ENCODE peak calls at places on chromosomes 5 and 9, in ten cellular contexts. I is GM23338; Y is tibial nerve; V is CD4-positive, CD25-positive, alpha-beta regulatory T cell; H is cardiac muscle cell; A is neural progenitor cell; R is OCI-LY7; J is A549; D is heart right ventricle; E is ovary. G is an unnamed sample.

GRCh38 chr5:77876862-77877502 is 100.8 kb upstream of the TBCA start:
- DNase-seq in E (no peak), R (no peak), H (no peak), A (no peak), I (no peak), V (no peak), Y (no peak), D (no peak), J (no peak), G (no peak)

GRCh38 chr5:103490340-103490739 is 72.2 kb downstream of the NUDT12 start:
- DNase-seq in E (no peak), Y (no peak), R (no peak), V (no peak), A (no peak), I (no peak), J (no peak), H (no peak), D (no peak), G (no peak)

GRCh38 chr9:36839131-36839885 is 194.8 kb downstream of the PAX5 start:
- DNase-seq in D (no peak), V (no peak), H (no peak), I (no peak), R (no peak), E (no peak), A (no peak), J (no peak), Y (no peak), G (no peak)

GRCh38 chr9:124196814-124197176 is 61.0 kb upstream of the NEK6 start:
- DNase-seq in I (no peak), H (no peak), E (no peak), A (no peak), V (no peak), D (no peak), R (no peak), Y (no peak), J (no peak), G (no peak)

GRCh38 chr9:38621434-38622082 is 1.2 kb upstream of the ANKRD18A start:
- DNase-seq in E (no peak), D (no peak), V (peak), I (peak), H (peak), J (peak), Y (no peak), R (no peak), A (peak), G (peak)

GRCh38 chr9:30932226-30932625 is 1452.2 kb upstream of the ACO1 start:
- DNase-seq in D (no peak), Y (no peak), A (no peak), J (peak), V (no peak), R (no peak), I (no peak), H (no peak), E (no peak), G (no peak)

GRCh38 chr9:70589571-70590263 is 175.3 kb upstream of the KLF9 start:
- DNase-seq in E (no peak), A (no peak), H (peak), I (no peak), V (no peak), R (no peak), J (no peak), Y (no peak), D (peak), G (no peak)

GRCh38 chr5:42887094-42887493 is 75.4 kb upstream of the SELENOP start:
- DNase-seq in H (no peak), I (no peak), A (no peak), R (no peak), V (no peak), E (no peak), D (no peak), J (peak), Y (no peak), G (no peak)

GRCh38 chr9:124259273-124260078 is 1.7 kb downstream of the NEK6 start:
- DNase-seq in A (peak), H (peak), R (peak), I (no peak), D (peak), V (no peak), E (peak), J (peak), Y (peak), G (no peak)

GRCh38 chr5:180352976-180353225 is 235 bp downstream of the GFPT2 start:
- DNase-seq in I (no peak), J (no peak), Y (no peak), D (no peak), V (no peak), R (no peak), H (no peak), A (no peak), E (no peak), G (no peak)

GRCh38 chr5:59873113-59873512 is 20.4 kb downstream of the PDE4D start:
- DNase-seq in A (no peak), H (peak), J (peak), D (no peak), R (no peak), E (no peak), Y (no peak), I (no peak), V (no peak), G (no peak)

GRCh38 chr5:135747824-135748223 is 86.6 kb upstream of the SLC25A48 start:
- DNase-seq in Y (no peak), I (no peak), V (no peak), E (no peak), A (no peak), H (no peak), J (no peak), R (no peak), D (no peak), G (no peak)

GRCh38 chr5:168244838-168245555 is 46.4 kb upstream of the WWC1 start:
- DNase-seq in A (no peak), E (no peak), I (no peak), J (no peak), V (no peak), D (no peak), H (no peak), Y (no peak), R (no peak), G (no peak)

GRCh38 chr5:42970636-42971559 is 69.2 kb downstream of the ANXA2R start:
- DNase-seq in Y (no peak), A (peak), J (peak), D (no peak), I (peak), R (no peak), V (no peak), E (no peak), H (peak), G (no peak)

GRCh38 chr9:116193636-116194035 is 40.0 kb downstream of the PAPPA start:
- DNase-seq in R (no peak), Y (no peak), I (no peak), J (no peak), V (no peak), E (no peak), A (no peak), H (peak), D (no peak), G (no peak)

GRCh38 chr5:122421379-122422081 is 109.5 kb downstream of the SNCAIP start:
- DNase-seq in R (no peak), D (no peak), E (no peak), I (no peak), H (no peak), J (no peak), V (no peak), Y (no peak), A (no peak), G (no peak)

GRCh38 chr5:52743970-52744369 is 43.7 kb upstream of the ITGA1 start:
- DNase-seq in V (peak), I (peak), E (no peak), D (peak), Y (no peak), J (no peak), A (no peak), R (no peak), H (peak), G (peak)

GRCh38 chr5:133873936-133874585 is 94.4 kb downstream of the C5orf15 start:
- DNase-seq in Y (no peak), J (no peak), V (no peak), E (no peak), D (no peak), I (no peak), A (no peak), R (no peak), H (peak), G (no peak)

GRCh38 chr9:6931913-6932312 is 174.1 kb downstream of the KDM4C start:
- DNase-seq in Y (no peak), R (no peak), E (no peak), A (no peak), I (no peak), D (peak), H (peak), J (peak), V (no peak), G (no peak)

GRCh38 chr9:120864719-120865118 is 12.3 kb downstream of the PHF19 start:
- DNase-seq in A (no peak), J (no peak), R (no peak), E (no peak), I (no peak), D (no peak), H (no peak), Y (no peak), V (no peak), G (no peak)

GRCh38 chr5:37197340-37198050 is 51.7 kb downstream of the CPLANE1 start:
- DNase-seq in V (peak), A (no peak), Y (no peak), R (peak), I (peak), D (no peak), E (no peak), H (peak), J (no peak), G (no peak)

GRCh38 chr5:40233268-40233667 is 446.4 kb upstream of the PTGER4 start:
- DNase-seq in R (no peak), E (no peak), V (no peak), J (no peak), A (no peak), D (no peak), I (no peak), Y (no peak), H (no peak), G (no peak)

GRCh38 chr5:109844148-109844547 is 154.4 kb downstream of the MAN2A1 start:
- DNase-seq in I (peak), D (no peak), H (peak), J (peak), E (no peak), Y (no peak), V (no peak), R (no peak), A (no peak), G (no peak)

GRCh38 chr9:127534250-127534649 is 77.8 kb upstream of the STXBP1 start:
- DNase-seq in E (no peak), H (no peak), R (no peak), I (no peak), Y (no peak), D (no peak), V (no peak), A (no peak), J (no peak), G (no peak)
- H3K27ac ChIP-seq in E (peak), H (no peak), R (no peak), I (no peak), Y (peak), D (no peak), V (no peak), A (no peak), J (peak), G (no peak)

DNA sequence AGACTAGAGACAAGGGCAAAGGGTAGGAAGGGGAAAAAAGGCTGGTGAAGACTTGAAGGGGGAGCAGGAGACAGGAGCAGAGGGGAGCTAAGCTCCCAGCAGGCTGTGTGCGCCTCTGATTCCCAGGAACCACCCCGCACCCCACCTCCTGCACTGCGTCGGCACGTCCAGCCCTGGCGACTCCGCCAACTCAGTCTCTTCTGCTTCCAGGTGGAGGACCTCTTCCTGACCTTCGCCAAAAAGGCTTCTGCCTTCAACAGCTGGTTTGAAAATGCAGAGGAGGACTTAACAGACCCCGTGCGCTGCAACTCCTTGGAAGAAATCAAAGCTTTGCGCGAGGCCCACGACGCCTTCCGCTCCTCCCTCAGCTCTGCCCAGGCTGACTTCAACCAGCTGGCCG is 30.5 kb downstream of the DYNC2I2 start:
- DNase-seq in V (no peak), E (peak), R (no peak), A (no peak), D (no peak), H (no peak), Y (no peak), J (no peak), I (no peak), G (no peak)
- H3K27ac ChIP-seq in V (no peak), E (no peak), R (no peak), A (no peak), D (no peak), H (no peak), Y (peak), J (no peak), I (no peak), G (no peak)

DNA sequence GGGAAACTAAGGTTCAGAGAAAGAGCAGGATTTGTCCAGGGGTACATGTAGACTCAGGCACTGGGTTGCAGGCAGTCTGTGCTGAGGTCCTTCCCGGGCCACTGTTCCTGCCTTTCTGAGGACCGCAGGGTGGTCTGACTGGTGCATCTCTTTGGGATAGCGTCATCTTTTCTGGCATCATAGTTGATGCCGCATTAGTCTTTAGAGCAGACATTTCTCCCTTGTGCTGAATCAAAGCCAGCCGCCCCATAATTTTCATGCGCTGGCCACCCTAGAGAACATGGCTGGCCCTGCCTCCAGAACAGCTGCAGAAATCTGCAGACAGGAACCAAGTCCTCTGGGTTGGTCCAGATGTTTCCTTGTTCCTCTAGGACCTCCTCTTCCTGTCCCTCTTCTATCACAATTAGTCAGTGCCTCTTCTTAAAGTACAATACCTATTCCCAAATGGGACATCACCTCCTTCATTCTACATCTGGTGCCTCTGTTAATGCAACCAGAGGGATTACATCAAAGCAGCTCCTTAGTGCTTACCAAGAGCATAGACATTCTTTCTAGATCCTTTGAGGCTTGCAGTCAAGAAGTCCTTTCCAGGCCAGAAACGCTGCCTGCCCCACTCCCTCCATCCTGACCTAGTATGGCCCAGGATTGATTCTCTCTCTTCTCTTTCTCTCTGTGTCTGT is 42.1 kb upstream of the ORM1 start:
- DNase-seq in J (no peak), H (peak), I (no peak), R (no peak), D (no peak), E (peak), V (no peak), A (no peak), Y (no peak), G (no peak)
- H3K27ac ChIP-seq in J (peak), H (no peak), I (no peak), R (no peak), D (peak), E (peak), V (no peak), A (no peak), Y (peak), G (no peak)

GRCh38 chr9:133977421-133978201 is 14.5 kb downstream of the VAV2 start:
- DNase-seq in I (no peak), H (no peak), V (no peak), A (no peak), R (no peak), Y (no peak), E (no peak), D (no peak), J (no peak), G (no peak)

GRCh38 chr9:133979124-133979920 is 12.8 kb downstream of the VAV2 start:
- DNase-seq in I (peak), D (peak), J (no peak), R (peak), V (no peak), A (peak), E (no peak), Y (no peak), H (peak), G (no peak)

GRCh38 chr9:133976888-133977287 is 15.2 kb downstream of the VAV2 start:
- DNase-seq in H (no peak), I (no peak), Y (no peak), J (no peak), E (no peak), D (no peak), V (no peak), R (no peak), A (no peak), G (no peak)

GRCh38 chr9:133979921-133980863 is 11.9 kb downstream of the VAV2 start:
- DNase-seq in R (peak), D (no peak), A (no peak), J (no peak), Y (no peak), I (no peak), V (no peak), H (no peak), E (no peak), G (no peak)

DNA sequence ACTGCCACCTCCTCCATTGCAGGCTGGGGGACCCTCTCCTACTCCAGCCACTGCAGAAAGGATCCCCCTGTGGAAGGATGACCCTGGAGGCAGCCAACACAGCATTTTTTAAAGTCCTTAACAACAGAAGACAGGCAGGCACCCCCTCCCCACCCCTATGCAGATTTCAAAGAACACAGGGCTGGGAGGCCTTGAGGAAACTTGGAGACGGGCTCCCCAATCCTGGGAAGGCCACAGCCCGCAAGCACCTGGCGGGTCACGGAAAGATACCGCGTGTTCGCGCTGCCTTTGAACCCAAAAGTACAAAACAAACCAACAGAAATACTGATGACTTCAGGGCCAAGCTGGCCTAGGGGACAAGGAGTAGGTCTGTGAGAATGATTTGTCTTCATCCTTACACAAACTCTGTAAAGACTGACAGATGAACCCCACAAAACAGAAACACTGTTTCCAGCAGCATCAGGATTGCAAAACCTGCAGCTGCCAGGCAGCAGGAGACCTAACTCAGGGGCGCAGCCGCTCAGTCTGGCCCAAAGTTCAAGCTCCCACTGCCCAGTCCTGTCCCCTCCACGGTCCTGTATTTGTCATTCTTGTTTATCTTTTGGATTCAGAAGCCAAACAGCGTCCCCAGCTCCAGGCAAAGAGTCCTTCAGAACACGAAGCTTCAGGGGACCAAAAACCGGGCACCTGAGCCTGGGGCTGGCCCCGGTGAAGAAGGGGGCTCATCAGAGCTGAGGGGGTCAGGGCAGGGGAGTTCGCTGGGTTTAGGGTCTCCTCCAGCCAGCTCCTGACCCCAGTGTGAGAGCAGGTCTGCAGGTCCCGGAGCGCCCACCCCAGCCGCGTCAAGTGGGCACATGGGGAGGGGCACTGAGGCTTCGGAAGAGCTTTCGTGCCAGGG is 13.6 kb downstream of the VAV2 start:
- DNase-seq in A (no peak), H (no peak), V (no peak), R (no peak), J (no peak), Y (no peak), E (no peak), D (no peak), I (no peak), G (no peak)
- H3K27ac ChIP-seq in A (no peak), H (peak), V (no peak), R (no peak), J (no peak), Y (peak), E (no peak), D (peak), I (no peak), G (no peak)

GRCh38 chr5:93192683-93193082 is 388.3 kb downstream of the NR2F1-AS1 start:
- DNase-seq in I (peak), R (no peak), D (no peak), H (no peak), V (no peak), J (no peak), E (no peak), Y (no peak), A (no peak), G (no peak)
- H3K27ac ChIP-seq in I (no peak), R (no peak), D (no peak), H (no peak), V (no peak), J (peak), E (no peak), Y (no peak), A (no peak), G (no peak)

GRCh38 chr5:1744393-1745189 is 55.0 kb downstream of the MRPL36 start:
- DNase-seq in H (no peak), E (no peak), J (no peak), I (no peak), V (no peak), D (no peak), Y (no peak), A (no peak), R (no peak), G (no peak)

GRCh38 chr5:1745190-1745805 is 54.3 kb downstream of the MRPL36 start:
- DNase-seq in R (no peak), Y (no peak), H (no peak), J (no peak), V (no peak), E (no peak), D (no peak), A (no peak), I (no peak), G (no peak)

GRCh38 chr5:1747079-1747802 is 52.4 kb downstream of the MRPL36 start:
- DNase-seq in E (peak), A (no peak), R (no peak), D (no peak), Y (no peak), J (no peak), I (no peak), H (no peak), V (no peak), G (no peak)

GRCh38 chr5:1746371-1747078 is 53.1 kb downstream of the MRPL36 start:
- DNase-seq in J (no peak), Y (no peak), V (no peak), I (no peak), R (no peak), A (no peak), E (no peak), D (no peak), H (no peak), G (no peak)

DNA sequence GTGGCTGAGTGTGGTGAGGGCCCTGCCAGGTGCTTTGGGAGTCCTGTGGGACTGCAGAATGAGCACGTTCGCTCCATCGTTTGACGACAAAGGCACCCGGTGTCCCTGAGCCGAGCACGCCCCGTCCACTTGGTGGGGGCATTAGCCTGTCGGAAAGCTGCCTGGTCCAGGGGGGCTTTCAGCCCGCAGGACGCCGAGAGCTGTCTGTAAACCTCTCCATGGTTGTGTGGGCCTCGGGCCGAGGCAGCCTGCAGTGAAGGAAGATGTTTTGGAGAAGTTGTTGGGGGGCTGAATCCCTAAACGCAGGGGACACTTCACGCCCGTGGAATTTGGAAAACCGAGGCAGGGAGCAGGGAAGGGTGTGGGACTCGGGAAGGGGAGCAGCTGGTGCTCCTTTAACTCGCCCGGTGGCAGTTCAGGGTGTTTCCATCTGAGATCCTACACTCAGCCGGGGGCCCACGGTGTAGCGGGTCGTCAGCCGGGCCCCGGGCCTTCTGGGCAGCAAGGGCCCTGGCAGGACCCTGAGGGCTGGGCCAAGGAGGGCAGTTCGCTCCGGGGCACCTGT is 53.7 kb downstream of the MRPL36 start:
- DNase-seq in I (no peak), D (no peak), J (no peak), H (no peak), Y (no peak), R (no peak), V (no peak), A (no peak), E (no peak), G (no peak)
- H3K27ac ChIP-seq in I (no peak), D (no peak), J (no peak), H (no peak), Y (no peak), R (no peak), V (no peak), A (no peak), E (no peak), G (no peak)

G was measured in naive thymus-derived CD4-positive, alpha-beta T cell.